ENCODE peak calls at places on chromosome 12, in six cellular contexts. S is neuronal stem cell, K is IMR-90, B is H9, E is mesenchymal stem cell, V is H1. G is an unnamed sample.

GRCh38 chr12:132783917-132784531 is 22.4 kb upstream of the ANKLE2 start:
- DNase-seq in S (no peak), K (no peak), B (no peak), E (peak; percentile 24), V (no peak), G (no peak)

GRCh38 chr12:31589896-31590729 is 823 bp downstream of the DENND5B start:
- DNase-seq in S (peak; percentile 60), K (peak; percentile 58), B (peak; percentile 81), E (peak; percentile 79), V (peak; percentile 84), G (peak; percentile 72)

GRCh38 chr12:19694627-19695026 is 255.3 kb downstream of the AEBP2 start:
- DNase-seq in S (no peak), K (peak; percentile 36), B (no peak), E (peak; percentile 68), V (no peak), G (no peak)

GRCh38 chr12:132651444-132652100 is 33.0 kb downstream of the P2RX2 start:
- DNase-seq in S (no peak), K (no peak), B (no peak), E (no peak), V (no peak), G (no peak)

GRCh38 chr12:16603916-16604575 is 1.9 kb downstream of the LMO3 start:
- DNase-seq in S (peak; percentile 72), K (no peak), B (no peak), E (no peak), V (no peak), G (peak; percentile 70)

GRCh38 chr12:110343921-110344555 is 59.5 kb downstream of the ANAPC7 start:
- DNase-seq in S (no peak), K (no peak), B (no peak), E (no peak), V (no peak), G (no peak)

GRCh38 chr12:10179871-10180270 is 1.0 kb downstream of the TMEM52B start:
- DNase-seq in S (no peak), K (peak; percentile 55), B (no peak), E (peak; percentile 70), V (no peak), G (peak; percentile 40)

GRCh38 chr12:54411398-54412241 is 7.4 kb downstream of the ITGA5 start:
- DNase-seq in S (no peak), K (peak; percentile 96), B (peak; percentile 76), E (peak; percentile 97), V (peak; percentile 67), G (no peak)

GRCh38 chr12:131536337-131536736 is 174.6 kb upstream of the SFSWAP start:
- DNase-seq in S (no peak), K (no peak), B (no peak), E (no peak), V (no peak), G (no peak)

GRCh38 chr12:18072723-18073122 is 17.3 kb downstream of the RERGL start:
- DNase-seq in S (no peak), K (no peak), B (no peak), E (no peak), V (no peak), G (no peak)

GRCh38 chr12:96140110-96140509 is 54.1 kb upstream of the ELK3 start:
- DNase-seq in S (no peak), K (peak; percentile 59), B (no peak), E (peak; percentile 64), V (no peak), G (no peak)

GRCh38 chr12:50166776-50167025 is 468 bp downstream of the CERS5 start:
- DNase-seq in S (no peak), K (no peak), B (no peak), E (no peak), V (no peak), G (no peak)

GRCh38 chr12:103441437-103442186 is 54.2 kb downstream of the C12orf42 start:
- DNase-seq in S (no peak), K (no peak), B (no peak), E (no peak), V (no peak), G (no peak)

GRCh38 chr12:55688716-55689655 is 18.7 kb downstream of the ITGA7 start:
- DNase-seq in S (no peak), K (no peak), B (no peak), E (no peak), V (no peak), G (no peak)

DNA sequence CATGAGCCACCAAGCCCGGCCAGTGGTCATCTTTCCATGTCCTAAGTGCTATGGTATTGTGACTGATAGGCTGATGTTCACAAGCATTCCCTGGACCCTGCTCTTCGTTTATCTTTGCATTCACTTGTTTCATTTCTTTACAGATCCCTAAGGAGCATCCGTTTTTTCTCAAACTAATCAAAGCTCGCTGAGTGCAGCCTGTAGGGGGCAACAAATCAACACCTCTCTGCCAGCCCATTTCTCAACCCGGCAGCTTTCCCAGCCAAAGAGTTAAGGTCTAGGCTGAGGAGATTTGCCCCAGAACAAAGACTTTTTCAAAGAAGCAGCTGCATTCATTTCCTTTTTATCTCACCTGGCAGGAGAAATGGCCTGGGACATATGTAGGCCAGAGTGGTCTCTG is 12.1 kb downstream of the SIRT4 start:
- DNase-seq in S (no peak), K (no peak), B (peak; percentile 80), E (no peak), V (peak; percentile 66), G (peak; percentile 59)
- H2BK15ac ChIP-seq in S (no peak overlapping the region), K (no peak overlapping the region), B (no peak overlapping the region), E (no peak overlapping the region), V (no peak overlapping the region), G (no peak overlapping the region)

GRCh38 chr12:125434131-125434530 is 368.9 kb downstream of the AACS start:
- DNase-seq in S (no peak), K (no peak), B (peak; percentile 17), E (no peak), V (no peak), G (no peak)
- H2BK15ac ChIP-seq in S (no peak overlapping the region), K (no peak overlapping the region), B (no peak overlapping the region), E (no peak overlapping the region), V (no peak overlapping the region), G (no peak overlapping the region)

DNA sequence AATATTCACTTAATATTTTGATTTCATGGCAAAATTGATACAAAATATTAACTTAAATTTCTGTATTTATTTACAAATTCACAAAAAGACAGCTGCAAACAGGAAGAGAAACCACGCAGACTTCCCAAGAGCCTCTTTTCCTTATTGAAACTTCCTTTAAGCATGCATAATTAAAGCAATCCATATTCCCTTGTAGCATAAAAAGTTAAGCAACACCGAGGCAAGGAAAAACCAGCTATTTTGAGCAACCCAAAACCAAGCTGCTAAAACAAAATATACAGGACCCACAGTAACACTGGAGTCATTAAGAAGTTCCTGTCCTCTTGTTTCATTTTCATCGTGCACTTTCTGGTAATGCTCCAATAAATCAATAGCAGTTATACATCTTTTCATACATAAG is 58.0 kb downstream of the EEA1 start:
- DNase-seq in S (no peak), K (no peak), B (no peak), E (no peak), V (no peak), G (no peak)
- H2BK15ac ChIP-seq in S (no peak overlapping the region), K (no peak overlapping the region), B (no peak overlapping the region), E (no peak overlapping the region), V (no peak overlapping the region), G (no peak overlapping the region)

GRCh38 chr12:97324471-97324870 is 138.1 kb upstream of the RMST start:
- DNase-seq in S (no peak), K (no peak), B (no peak), E (no peak), V (peak; percentile 38), G (no peak)

GRCh38 chr12:97321640-97322039 is 141.0 kb upstream of the RMST start:
- DNase-seq in S (no peak), K (no peak), B (no peak), E (no peak), V (no peak), G (no peak)

GRCh38 chr12:97322388-97322787 is 140.2 kb upstream of the RMST start:
- DNase-seq in S (no peak), K (no peak), B (no peak), E (no peak), V (no peak), G (no peak)

GRCh38 chr12:97323154-97323553 is 139.4 kb upstream of the RMST start:
- DNase-seq in S (no peak), K (no peak), B (no peak), E (no peak), V (no peak), G (peak; percentile 18)
- H2BK15ac ChIP-seq in S (no peak overlapping the region), K (no peak overlapping the region), B (no peak overlapping the region), E (no peak overlapping the region), V (peak overlapping the region; percentile 48), G (no peak overlapping the region)

GRCh38 chr12:115934046-115934445 is 343.4 kb downstream of the MED13L start:
- DNase-seq in S (no peak), K (no peak), B (no peak), E (no peak), V (no peak), G (no peak)

GRCh38 chr12:115937345-115937744 is 340.1 kb downstream of the MED13L start:
- DNase-seq in S (no peak), K (no peak), B (no peak), E (no peak), V (no peak), G (no peak)

GRCh38 chr12:115932073-115932472 is 345.4 kb downstream of the MED13L start:
- DNase-seq in S (no peak), K (no peak), B (no peak), E (no peak), V (no peak), G (no peak)

GRCh38 chr12:115938794-115939377 is 338.6 kb downstream of the MED13L start:
- DNase-seq in S (no peak), K (no peak), B (no peak), E (no peak), V (no peak), G (no peak)

GRCh38 chr12:115934877-115935276 is 342.6 kb downstream of the MED13L start:
- DNase-seq in S (no peak), K (no peak), B (no peak), E (no peak), V (no peak), G (no peak)
- H2BK15ac ChIP-seq in S (no peak overlapping the region), K (no peak overlapping the region), B (no peak overlapping the region), E (no peak overlapping the region), V (no peak overlapping the region), G (no peak overlapping the region)

G was measured in mesendoderm.